ENCODE peak calls at places on chromosomes 5 and 9, in eight cellular contexts. One of them, this sample, is unnamed.

GRCh38 chr9:122777935-122778671 is 10.6 kb upstream of the OR5C1 start:
- DNase-seq in HTR-8/SVneo: peak; percentile 59
- DNase-seq in iPS-NIHi11: no peak
- DNase-seq in left ventricle myocardium superior: no peak
- DNase-seq in ACHN: no peak
- DNase-seq in naive B cell: no peak
- DNase-seq in smooth muscle cell of the brain vasculature: no peak
- DNase-seq in GM18507: no peak
- DNase-seq in this sample: no peak

GRCh38 chr5:147902606-147903115 is 3.7 kb downstream of the C5orf46 start:
- DNase-seq in HTR-8/SVneo: no peak
- DNase-seq in iPS-NIHi11: no peak
- DNase-seq in left ventricle myocardium superior: no peak
- DNase-seq in ACHN: no peak
- DNase-seq in naive B cell: no peak
- DNase-seq in smooth muscle cell of the brain vasculature: no peak
- DNase-seq in GM18507: no peak
- DNase-seq in this sample: no peak

GRCh38 chr5:51172853-51173635 is 210.2 kb upstream of the ISL1 start:
- DNase-seq in HTR-8/SVneo: no peak
- DNase-seq in iPS-NIHi11: peak; percentile 42
- DNase-seq in left ventricle myocardium superior: no peak
- DNase-seq in ACHN: no peak
- DNase-seq in naive B cell: no peak
- DNase-seq in smooth muscle cell of the brain vasculature: no peak
- DNase-seq in GM18507: no peak
- DNase-seq in this sample: no peak

GRCh38 chr5:109247943-109248342 is 161.8 kb downstream of the PJA2 start:
- DNase-seq in HTR-8/SVneo: no peak
- DNase-seq in iPS-NIHi11: no peak
- DNase-seq in left ventricle myocardium superior: no peak
- DNase-seq in ACHN: no peak
- DNase-seq in naive B cell: no peak
- DNase-seq in smooth muscle cell of the brain vasculature: no peak
- DNase-seq in GM18507: no peak
- DNase-seq in this sample: no peak

GRCh38 chr9:89899476-89900047 is 294.8 kb downstream of the GADD45G start:
- DNase-seq in HTR-8/SVneo: no peak
- DNase-seq in iPS-NIHi11: no peak
- DNase-seq in left ventricle myocardium superior: no peak
- DNase-seq in ACHN: no peak
- DNase-seq in naive B cell: no peak
- DNase-seq in smooth muscle cell of the brain vasculature: no peak
- DNase-seq in GM18507: no peak
- DNase-seq in this sample: no peak

GRCh38 chr5:38453506-38453905 is 102.9 kb downstream of the LIFR start:
- DNase-seq in HTR-8/SVneo: no peak
- DNase-seq in iPS-NIHi11: no peak
- DNase-seq in left ventricle myocardium superior: no peak
- DNase-seq in ACHN: no peak
- DNase-seq in naive B cell: peak; percentile 48
- DNase-seq in smooth muscle cell of the brain vasculature: no peak
- DNase-seq in GM18507: peak; percentile 60
- DNase-seq in this sample: no peak

GRCh38 chr5:157530226-157530972 is 45.2 kb downstream of the ADAM19 start:
- DNase-seq in HTR-8/SVneo: no peak
- DNase-seq in iPS-NIHi11: no peak
- DNase-seq in left ventricle myocardium superior: no peak
- DNase-seq in ACHN: no peak
- DNase-seq in naive B cell: no peak
- DNase-seq in smooth muscle cell of the brain vasculature: no peak
- DNase-seq in GM18507: no peak
- DNase-seq in this sample: no peak

GRCh38 chr5:177132504-177133118 is 962 bp upstream of the NSD1 start:
- DNase-seq in HTR-8/SVneo: no peak
- DNase-seq in iPS-NIHi11: peak; percentile 77
- DNase-seq in left ventricle myocardium superior: peak; percentile 47
- DNase-seq in ACHN: no peak
- DNase-seq in naive B cell: no peak
- DNase-seq in smooth muscle cell of the brain vasculature: no peak
- DNase-seq in GM18507: no peak
- DNase-seq in this sample: no peak

GRCh38 chr5:154395407-154396106 is 50.2 kb upstream of the SAP30L start:
- DNase-seq in HTR-8/SVneo: no peak
- DNase-seq in iPS-NIHi11: peak; percentile 60
- DNase-seq in left ventricle myocardium superior: no peak
- DNase-seq in ACHN: no peak
- DNase-seq in naive B cell: no peak
- DNase-seq in smooth muscle cell of the brain vasculature: no peak
- DNase-seq in GM18507: no peak
- DNase-seq in this sample: no peak

GRCh38 chr9:134656334-134657034 is 14.9 kb downstream of the COL5A1 start:
- DNase-seq in HTR-8/SVneo: no peak
- DNase-seq in iPS-NIHi11: no peak
- DNase-seq in left ventricle myocardium superior: peak; percentile 4
- DNase-seq in ACHN: peak; percentile 7
- DNase-seq in naive B cell: no peak
- DNase-seq in smooth muscle cell of the brain vasculature: no peak
- DNase-seq in GM18507: no peak
- DNase-seq in this sample: peak; percentile 50

GRCh38 chr9:26723486-26723885 is 169.1 kb downstream of the CAAP1 start:
- DNase-seq in HTR-8/SVneo: peak; percentile 2
- DNase-seq in iPS-NIHi11: peak; percentile 79
- DNase-seq in left ventricle myocardium superior: no peak
- DNase-seq in ACHN: peak; percentile 61
- DNase-seq in naive B cell: no peak
- DNase-seq in smooth muscle cell of the brain vasculature: no peak
- DNase-seq in GM18507: no peak
- DNase-seq in this sample: peak; percentile 16

GRCh38 chr5:87081511-87082372 is 185.9 kb upstream of the RASA1 start:
- DNase-seq in HTR-8/SVneo: no peak
- DNase-seq in iPS-NIHi11: no peak
- DNase-seq in left ventricle myocardium superior: no peak
- DNase-seq in ACHN: no peak
- DNase-seq in naive B cell: peak; percentile 69
- DNase-seq in smooth muscle cell of the brain vasculature: no peak
- DNase-seq in GM18507: peak; percentile 9
- DNase-seq in this sample: no peak

GRCh38 chr5:133290669-133291235 is 238.9 kb downstream of the HSPA4 start:
- DNase-seq in HTR-8/SVneo: no peak
- DNase-seq in iPS-NIHi11: peak; percentile 31
- DNase-seq in left ventricle myocardium superior: no peak
- DNase-seq in ACHN: no peak
- DNase-seq in naive B cell: no peak
- DNase-seq in smooth muscle cell of the brain vasculature: no peak
- DNase-seq in GM18507: no peak
- DNase-seq in this sample: no peak